ENCODE peak calls at places on chromosomes 2 and 18, in ten cellular contexts. P is K562, T is HFF-Myc, E is upper lobe of right lung, S is AG09319, A is mammary epithelial cell, C is fibroblast of mammary gland, K is mesothelial cell of epicardium, Z is GM23338, F is endothelial cell. N is an unnamed sample.

GRCh38 chr2:160228141-160228963 is 28.3 kb upstream of the ITGB6 start:
- DNase-seq in S (no peak), A (peak), Z (no peak), T (no peak), F (no peak), C (peak), K (no peak), E (no peak), P (no peak), N (no peak)

GRCh38 chr18:8701546-8702118 is 3.7 kb upstream of the MTCL1 start:
- DNase-seq in A (peak), C (peak), S (peak), E (no peak), F (no peak), K (no peak), Z (no peak), T (no peak), P (no peak), N (no peak)

GRCh38 chr2:675982-676646 is 1.1 kb downstream of the TMEM18 start:
- DNase-seq in P (peak), F (peak), Z (peak), C (peak), K (no peak), S (peak), E (peak), T (peak), A (peak), N (peak)

GRCh38 chr2:68320118-68320641 is 431 bp upstream of the CNRIP1 start:
- DNase-seq in P (no peak), T (no peak), A (peak), K (no peak), C (no peak), Z (peak), E (no peak), F (peak), S (no peak), N (no peak)

GRCh38 chr2:172087780-172088244 is 2.5 kb downstream of the DLX1 start:
- DNase-seq in E (no peak), Z (peak), A (no peak), P (no peak), K (no peak), C (no peak), T (no peak), F (no peak), S (no peak), N (no peak)

GRCh38 chr2:101398026-101398830 is 10.9 kb upstream of the CREG2 start:
- DNase-seq in Z (no peak), F (no peak), P (no peak), K (no peak), S (no peak), E (no peak), T (no peak), A (no peak), C (peak), N (no peak)

GRCh38 chr2:176174382-176174834 is 14.1 kb upstream of the HOXD1 start:
- DNase-seq in C (no peak), T (no peak), F (no peak), Z (no peak), E (no peak), P (no peak), K (no peak), A (no peak), S (no peak), N (no peak)

GRCh38 chr2:85585781-85586105 is 1.5 kb downstream of the VAMP5 start:
- DNase-seq in F (no peak), E (no peak), A (no peak), S (no peak), C (peak), T (no peak), Z (no peak), K (no peak), P (no peak), N (no peak)

GRCh38 chr2:98823196-98824166 is 92.5 kb upstream of the MGAT4A start:
- DNase-seq in P (no peak), E (no peak), K (no peak), F (no peak), A (peak), Z (peak), S (no peak), T (no peak), C (no peak), N (no peak)

GRCh38 chr2:64052468-64053241 is 33.4 kb upstream of the VPS54 start:
- DNase-seq in E (no peak), S (no peak), F (peak), K (no peak), Z (no peak), P (no peak), A (peak), T (no peak), C (no peak), N (no peak)

GRCh38 chr2:19474128-19474527 is 115.7 kb upstream of the OSR1 start:
- DNase-seq in Z (no peak), K (no peak), C (peak), E (no peak), S (peak), A (peak), T (peak), F (no peak), P (no peak), N (no peak)

GRCh38 chr2:220341014-220341413 is 713.6 kb downstream of the SLC4A3 start:
- DNase-seq in A (no peak), T (no peak), K (no peak), S (no peak), C (no peak), F (no peak), P (no peak), Z (no peak), E (no peak), N (no peak)

GRCh38 chr18:51568151-51568550 is 370.7 kb upstream of the MEX3C start:
- DNase-seq in F (no peak), K (no peak), P (no peak), T (no peak), S (no peak), Z (no peak), E (no peak), C (no peak), A (no peak), N (no peak)

GRCh38 chr2:173719471-173719870 is 245.7 kb downstream of the SP3 start:
- DNase-seq in A (no peak), K (no peak), Z (no peak), C (no peak), F (no peak), T (no peak), P (no peak), E (no peak), S (no peak), N (no peak)

GRCh38 chr18:75638223-75638596 is 210.7 kb upstream of the SMIM21 start:
- DNase-seq in Z (no peak), S (no peak), T (peak), P (no peak), E (no peak), F (no peak), C (peak), A (peak), K (no peak), N (no peak)

GRCh38 chr2:231717281-231718180 is 9.2 kb downstream of the PTMA start:
- DNase-seq in S (no peak), F (no peak), C (peak), K (no peak), P (peak), A (peak), E (peak), Z (peak), T (no peak), N (no peak)

GRCh38 chr2:220985561-220985960 is 586.5 kb downstream of the EPHA4 start:
- DNase-seq in Z (peak), A (peak), F (no peak), C (no peak), P (no peak), E (no peak), S (no peak), K (no peak), T (no peak), N (no peak)

GRCh38 chr2:41707790-41708451 is 339.9 kb upstream of the PKDCC start:
- DNase-seq in F (no peak), T (no peak), Z (no peak), A (no peak), K (no peak), C (no peak), E (no peak), P (no peak), S (no peak), N (no peak)

DNA sequence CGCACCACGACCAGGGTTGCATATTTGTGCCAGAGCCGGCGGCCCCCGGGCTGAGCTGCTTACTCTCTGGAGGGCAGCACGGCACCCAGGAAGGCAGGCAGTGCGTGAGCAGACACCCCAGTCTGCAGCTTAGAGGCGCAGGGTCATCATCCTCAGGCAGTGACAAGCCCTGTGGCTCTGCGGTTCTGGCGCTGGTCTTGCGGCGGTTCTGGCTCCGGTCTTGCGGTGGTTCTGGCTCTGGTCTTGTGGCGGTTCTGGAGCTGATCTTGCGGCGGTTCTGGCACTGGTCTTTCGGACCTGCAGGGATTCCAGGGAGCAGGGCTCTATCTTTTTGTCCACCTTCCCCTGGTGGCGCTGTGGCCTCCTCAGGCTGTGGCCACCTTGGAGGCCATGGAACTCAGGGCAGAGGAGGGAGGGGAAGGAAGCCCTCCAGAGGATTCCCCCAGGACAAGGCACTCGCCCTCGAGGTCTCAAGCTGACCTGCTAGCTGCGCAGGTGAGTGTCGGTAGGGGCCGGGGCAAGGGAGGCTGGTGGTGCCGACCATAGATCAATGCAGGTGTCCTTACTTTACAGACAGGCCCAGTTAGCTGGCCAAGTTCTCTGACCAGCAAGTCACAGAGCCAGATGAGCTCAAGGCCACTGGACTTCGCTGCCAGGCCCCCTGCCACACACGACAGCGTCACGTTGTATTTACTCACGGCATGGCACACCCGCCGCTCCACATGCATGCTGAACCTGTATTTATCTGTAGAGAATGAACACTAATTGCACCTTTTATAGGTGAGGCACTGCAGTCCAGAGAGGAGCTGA is 14.9 kb downstream of the ESPNL start:
- DNase-seq in S (no peak), F (no peak), Z (no peak), T (no peak), C (no peak), K (no peak), A (no peak), E (no peak), P (no peak), N (no peak)
- TF ChIP-seq CTCF in S (no peak), F (no peak), Z (peak), T (no peak), C (no peak), K (no peak), A (no peak), E (no peak), P (no peak), N (no peak)

GRCh38 chr18:79456105-79456980 is 60.6 kb downstream of the NFATC1 start:
- DNase-seq in F (no peak), S (no peak), K (no peak), T (no peak), E (no peak), P (no peak), C (no peak), Z (no peak), A (no peak), N (no peak)
- TF ChIP-seq CTCF in F (no peak), S (no peak), K (no peak), T (no peak), E (no peak), P (no peak), C (no peak), Z (no peak), A (no peak), N (no peak)

DNA sequence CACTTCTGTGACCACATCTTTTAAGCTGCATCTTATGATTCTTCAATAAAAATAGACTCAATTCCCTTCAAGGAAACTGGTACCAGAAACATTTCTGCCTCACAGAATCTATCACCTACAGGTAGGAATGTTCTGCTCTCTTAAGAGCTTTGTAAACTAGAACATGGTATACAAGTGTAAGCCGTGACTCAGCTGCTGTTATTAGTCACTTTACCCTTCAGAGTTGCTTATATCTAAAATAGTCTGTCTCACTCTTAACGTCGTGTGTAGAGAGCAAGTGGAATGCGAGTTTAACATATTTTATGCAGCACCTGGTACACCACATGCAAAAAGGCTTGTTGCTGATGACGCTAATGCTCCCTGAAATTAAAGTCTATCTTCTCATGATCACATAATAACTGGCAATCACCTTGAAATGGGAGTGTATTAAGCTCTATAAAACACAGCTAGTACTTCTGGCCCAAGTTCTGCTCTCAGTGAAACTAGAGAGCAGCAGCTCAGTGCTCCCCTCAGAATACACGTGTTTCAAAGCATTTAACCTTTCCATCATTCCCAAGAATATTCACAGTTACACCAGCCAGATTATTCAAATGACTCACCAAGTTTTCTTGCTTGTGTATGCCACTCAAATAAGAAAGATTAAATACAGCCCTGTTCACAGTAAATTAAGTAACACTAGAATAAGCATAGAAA is 420.0 kb downstream of the ZEB2 start:
- DNase-seq in T (no peak), F (no peak), S (no peak), A (peak), Z (peak), K (no peak), P (no peak), C (peak), E (no peak), N (no peak)
- TF ChIP-seq CTCF in T (peak), F (no peak), S (no peak), A (peak), Z (no peak), K (no peak), P (no peak), C (peak), E (no peak), N (no peak)

GRCh38 chr2:113965644-113966043 is 75.8 kb downstream of the ACTR3 start:
- DNase-seq in P (peak), F (peak), Z (peak), S (no peak), C (peak), T (no peak), K (no peak), A (peak), E (no peak), N (no peak)

GRCh38 chr2:113966171-113966570 is 76.3 kb downstream of the ACTR3 start:
- DNase-seq in F (no peak), S (no peak), C (no peak), E (no peak), A (no peak), K (no peak), Z (no peak), P (no peak), T (no peak), N (no peak)

GRCh38 chr2:113963965-113964364 is 74.1 kb downstream of the ACTR3 start:
- DNase-seq in Z (no peak), C (no peak), K (no peak), S (no peak), P (no peak), E (no peak), T (no peak), F (no peak), A (no peak), N (no peak)

GRCh38 chr2:113964436-113964835 is 74.5 kb downstream of the ACTR3 start:
- DNase-seq in K (no peak), P (no peak), S (no peak), E (no peak), Z (no peak), F (no peak), A (no peak), C (no peak), T (no peak), N (no peak)

DNA sequence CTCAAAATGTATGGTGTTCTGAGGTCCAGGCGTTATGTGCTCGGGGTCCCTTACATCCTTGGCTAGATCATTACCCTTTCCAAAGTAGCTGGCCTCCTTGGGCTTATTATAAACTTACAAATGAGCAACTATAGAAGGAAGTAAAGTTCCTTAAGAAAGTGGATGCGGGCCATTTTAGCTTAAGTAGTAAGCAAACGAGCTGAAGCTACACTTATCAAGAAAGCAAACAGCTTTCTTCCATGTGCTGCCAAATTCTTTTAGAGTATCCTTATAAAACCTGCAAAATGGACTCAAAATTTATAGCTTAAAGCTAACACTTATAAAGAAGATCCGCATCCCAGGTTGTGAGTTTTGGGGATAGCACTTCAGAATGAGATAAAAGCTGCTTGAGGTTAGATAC is 75.3 kb downstream of the ACTR3 start:
- DNase-seq in Z (no peak), E (no peak), P (no peak), A (no peak), K (no peak), C (no peak), T (no peak), S (no peak), F (no peak), N (no peak)
- TF ChIP-seq CTCF in Z (no peak), E (no peak), P (no peak), A (no peak), K (no peak), C (no peak), T (no peak), S (no peak), F (no peak), N (no peak)